ENCODE peak calls at places on chromosomes 7 and 10, in five cellular contexts. Q is HepG2, L is GM12878, W is NT2/D1, I is H1. T is an unnamed sample.

GRCh38 chr10:92075829-92076228 is 152.3 kb downstream of the BTAF1 start:
- DNase-seq in L (no peak), I (no peak), Q (no peak), W (no peak), T (no peak)

GRCh38 chr7:115097175-115097671 is 175.3 kb downstream of the MDFIC start:
- DNase-seq in W (no peak), L (no peak), Q (peak; percentile 15), I (no peak), T (no peak)

GRCh38 chr7:141280100-141280499 is 206.2 kb downstream of the TMEM178B start:
- DNase-seq in W (no peak), I (no peak), L (no peak), Q (no peak), T (no peak)

GRCh38 chr7:106841896-106842390 is 23.1 kb upstream of the PIK3CG start:
- DNase-seq in W (peak; percentile 77), L (no peak), I (no peak), Q (no peak), T (no peak)

GRCh38 chr10:102988404-102989314 is 70.6 kb downstream of the CNNM2 start:
- DNase-seq in W (no peak), Q (peak; percentile 97), I (no peak), L (no peak), T (peak; percentile 69)

GRCh38 chr7:123809471-123809870 is 35.5 kb upstream of the HYAL4 start:
- DNase-seq in W (no peak), Q (no peak), I (no peak), L (no peak), T (no peak)

GRCh38 chr7:55235115-55235514 is 130.0 kb upstream of the LANCL2 start:
- DNase-seq in I (no peak), W (no peak), L (no peak), Q (no peak), T (no peak)

GRCh38 chr7:158450476-158451124 is 137.0 kb downstream of the PTPRN2 start:
- DNase-seq in I (no peak), L (no peak), W (no peak), Q (no peak), T (no peak)

GRCh38 chr7:156652886-156653568 is 12.5 kb downstream of the RNF32 start:
- DNase-seq in I (no peak), Q (peak; percentile 39), W (no peak), L (no peak), T (no peak)

GRCh38 chr10:100882681-100883321 is 30.0 kb upstream of the SLF2 start:
- DNase-seq in L (no peak), Q (no peak), W (no peak), I (no peak), T (no peak)

GRCh38 chr7:24334012-24334411 is 50.0 kb downstream of the NPY start:
- DNase-seq in I (no peak), W (no peak), L (no peak), Q (no peak), T (no peak)

GRCh38 chr10:59002011-59002410 is 174.4 kb upstream of the PHYHIPL start:
- DNase-seq in L (no peak), Q (no peak), I (no peak), W (no peak), T (no peak)
- TF ChIP-seq YY1 in L (no peak), Q (no peak), I (no peak), W (no peak), T (no peak)

DNA sequence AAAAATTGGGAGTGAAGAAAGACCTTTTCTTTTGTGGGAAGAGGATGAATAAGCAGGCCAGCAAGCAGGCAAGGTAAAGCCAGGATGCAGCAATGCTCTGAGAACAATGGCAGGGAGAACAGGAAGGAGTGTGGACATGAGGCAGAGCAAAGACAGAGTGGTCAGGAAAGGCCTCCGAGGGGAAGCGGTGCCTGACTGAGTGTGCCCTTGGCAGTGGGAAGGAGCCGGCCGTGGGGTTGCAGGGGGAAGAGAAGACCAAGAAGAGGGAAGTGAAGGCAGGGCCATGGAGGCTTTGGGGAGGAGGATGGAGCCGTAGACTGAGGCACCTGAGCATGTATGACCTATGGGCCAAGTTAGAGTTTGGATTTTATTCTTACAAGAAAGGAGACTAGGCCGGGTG is 21.9 kb upstream of the ZNF212 start:
- DNase-seq in W (no peak), Q (no peak), L (no peak), I (no peak), T (no peak)
- TF ChIP-seq YY1 in W (no peak), Q (no peak), L (no peak), I (no peak), T (no peak)

GRCh38 chr10:34723746-34724145 is 91.3 kb downstream of the PARD3 start:
- DNase-seq in I (peak; percentile 40), W (no peak), Q (peak; percentile 42), L (no peak), T (no peak)
- TF ChIP-seq YY1 in I (no peak), W (no peak), Q (no peak), L (no peak), T (no peak)

DNA sequence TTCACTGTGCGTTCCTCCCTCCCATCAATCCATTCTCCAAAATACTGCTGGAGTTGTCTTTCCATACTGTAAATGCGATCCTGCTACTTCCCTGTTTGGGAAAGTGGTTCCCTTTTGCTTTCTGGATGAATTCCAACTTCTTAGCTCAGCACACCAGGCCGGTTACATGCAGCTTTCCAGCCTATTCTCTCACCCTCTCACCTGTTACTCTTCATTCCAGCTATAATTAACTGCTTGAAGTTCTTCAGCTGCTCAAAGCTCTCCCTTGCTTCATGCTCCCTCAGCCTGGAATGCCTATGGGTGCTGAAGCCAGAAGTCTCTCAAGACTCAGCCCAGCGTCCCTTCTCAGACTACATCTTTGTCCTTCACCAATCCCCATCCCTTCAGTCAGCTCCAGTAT is 6.0 kb upstream of the ZNRF2 start:
- DNase-seq in W (no peak), Q (no peak), L (no peak), I (no peak), T (no peak)
- TF ChIP-seq YY1 in W (no peak), Q (no peak), L (no peak), I (no peak), T (no peak)

DNA sequence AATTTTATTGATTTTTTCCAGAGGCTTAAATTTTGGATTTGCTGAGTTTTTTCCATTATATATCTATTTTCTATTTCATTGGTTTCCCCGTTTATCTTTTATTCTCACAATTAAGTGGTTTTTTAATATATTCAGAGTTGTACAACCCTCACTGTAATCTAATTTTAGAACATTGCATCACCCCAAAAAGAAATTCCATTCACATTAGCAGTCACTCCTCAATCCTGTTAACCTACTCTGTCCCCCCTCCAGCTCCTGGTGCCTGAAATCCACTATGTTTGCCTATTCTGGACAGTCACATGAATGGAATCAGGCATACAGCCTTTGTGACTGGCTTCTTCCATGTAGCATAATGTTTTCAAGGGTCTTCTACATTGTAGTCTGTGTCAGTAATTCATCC is 55.8 kb upstream of the ITGA8 start:
- DNase-seq in W (no peak), Q (no peak), L (no peak), I (no peak), T (no peak)
- TF ChIP-seq YY1 in W (no peak), Q (no peak), L (no peak), I (no peak), T (no peak)

GRCh38 chr10:15420858-15421257 is 49.8 kb upstream of the FAM171A1 start:
- DNase-seq in W (no peak), I (no peak), L (no peak), Q (no peak), T (no peak)
- TF ChIP-seq YY1 in W (no peak), I (no peak), L (no peak), Q (no peak), T (no peak)

DNA sequence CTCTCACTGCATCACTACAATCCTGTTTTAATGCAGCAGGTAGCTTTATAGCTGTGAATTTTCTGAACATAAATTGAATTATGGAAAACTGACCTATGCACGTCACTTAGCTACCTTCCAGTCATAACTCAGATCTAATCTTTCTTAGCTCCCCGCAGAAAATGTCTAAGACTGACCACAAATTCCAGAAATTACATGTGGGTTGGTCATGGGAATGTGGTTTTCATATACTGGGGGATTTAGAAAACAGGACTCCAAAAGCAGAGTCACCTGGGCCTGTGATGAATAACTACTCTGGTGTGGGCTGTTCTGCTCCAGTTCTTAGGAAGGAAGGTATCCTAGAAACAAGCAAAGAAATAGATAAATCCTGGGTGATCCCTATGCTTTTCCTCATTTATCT is 178.4 kb upstream of the LRRTM3 start:
- DNase-seq in L (no peak), W (no peak), Q (no peak), I (no peak), T (no peak)
- TF ChIP-seq YY1 in L (no peak), W (no peak), Q (no peak), I (no peak), T (no peak)

GRCh38 chr7:153398789-153399553 is 639.4 kb downstream of the ACTR3B start:
- DNase-seq in Q (no peak), L (no peak), I (no peak), W (no peak), T (no peak)
- TF ChIP-seq YY1 in Q (no peak), L (no peak), I (no peak), W (no peak), T (no peak)

GRCh38 chr7:148962823-148963582 is 65.3 kb downstream of the PDIA4 start:
- DNase-seq in L (peak; percentile 68), Q (peak; percentile 45), W (no peak), I (no peak), T (peak; percentile 77)
- TF ChIP-seq YY1 in L (peak; percentile 69), Q (peak; percentile 10), W (no peak), I (peak; percentile 24), T (no peak)